ENCODE peak calls at places on chromosomes 6 and 20, in ten cellular contexts. J is PC-9, M is PC-3, S is dorsolateral prefrontal cortex, Z is heart right ventricle, Y is GM12865, R is stomach, O is lower leg skin, K is gastrocnemius medialis, D is cardiac muscle cell. L is an unnamed sample.

GRCh38 chr6:119739776-119740175 is 390.2 kb upstream of the MAN1A1 start:
- DNase-seq in K (no peak), Y (no peak), D (no peak), S (no peak), Z (no peak), O (no peak), M (no peak), J (no peak), R (no peak), L (no peak)

GRCh38 chr20:24535956-24536730 is 66.7 kb downstream of the SYNDIG1 start:
- DNase-seq in K (no peak), R (no peak), Z (no peak), D (no peak), O (no peak), J (no peak), Y (no peak), S (no peak), M (no peak), L (no peak)

GRCh38 chr6:11358904-11359840 is 126.7 kb upstream of the NEDD9 start:
- DNase-seq in Z (no peak), J (no peak), O (no peak), M (no peak), K (no peak), S (no peak), Y (no peak), D (peak), R (no peak), L (no peak)

GRCh38 chr6:23483896-23484295 is 642.1 kb upstream of the NRSN1 start:
- DNase-seq in M (peak), Z (no peak), K (no peak), D (no peak), R (no peak), S (no peak), J (no peak), O (no peak), Y (no peak), L (no peak)

GRCh38 chr20:61520761-61521460 is 268.9 kb downstream of the CDH4 start:
- DNase-seq in D (peak), Y (no peak), S (peak), K (no peak), J (no peak), M (no peak), R (no peak), O (no peak), Z (no peak), L (no peak)

GRCh38 chr20:6122873-6123649 is at the start of gene FERMT1:
- DNase-seq in Y (peak), M (peak), Z (peak), R (peak), K (no peak), D (peak), S (peak), O (no peak), J (peak), L (peak)

GRCh38 chr6:166286831-166287271 is 21.3 kb downstream of the PRR18 start:
- DNase-seq in J (no peak), S (no peak), O (no peak), Y (peak), M (no peak), D (no peak), K (no peak), Z (no peak), R (no peak), L (no peak)

GRCh38 chr6:69343856-69344255 is 453.0 kb downstream of the LMBRD1 start:
- DNase-seq in O (no peak), D (no peak), R (no peak), M (no peak), Z (no peak), J (no peak), K (no peak), S (no peak), Y (no peak), L (no peak)

GRCh38 chr6:26342106-26342999 is 22.6 kb upstream of the BTN3A2 start:
- DNase-seq in S (no peak), O (no peak), J (no peak), R (no peak), Y (peak), K (no peak), Z (no peak), D (no peak), M (peak), L (no peak)

GRCh38 chr6:17863971-17864754 is 123.3 kb downstream of the KIF13A start:
- DNase-seq in K (peak), D (no peak), J (peak), Z (peak), R (no peak), S (peak), Y (no peak), M (peak), O (no peak), L (peak)

GRCh38 chr20:61922411-61922810 is 143.3 kb downstream of the TAF4 start:
- DNase-seq in D (no peak), Y (no peak), M (no peak), J (no peak), R (no peak), O (no peak), S (no peak), K (no peak), Z (no peak), L (no peak)

GRCh38 chr20:56443654-56444540 is 24.5 kb upstream of the RTF2 start:
- DNase-seq in D (peak), K (no peak), R (no peak), J (no peak), M (no peak), Z (peak), O (peak), S (no peak), Y (no peak), L (no peak)

GRCh38 chr20:55461519-55461918 is 543.8 kb downstream of the CBLN4 start:
- DNase-seq in Z (no peak), D (no peak), J (no peak), O (no peak), R (no peak), S (no peak), Y (no peak), K (no peak), M (no peak), L (no peak)

GRCh38 chr6:139027620-139028182 is 844 bp upstream of the ABRACL start:
- DNase-seq in M (no peak), O (peak), S (no peak), D (peak), Z (no peak), J (peak), R (peak), Y (peak), K (no peak), L (no peak)

GRCh38 chr6:68169922-68170321 is 465.2 kb upstream of the ADGRB3 start:
- DNase-seq in Z (no peak), S (no peak), J (no peak), D (no peak), K (no peak), R (no peak), O (no peak), Y (no peak), M (no peak), L (no peak)

GRCh38 chr6:6883011-6883410 is 224.8 kb upstream of the RREB1 start:
- DNase-seq in R (no peak), Z (no peak), K (no peak), M (peak), Y (no peak), D (no peak), O (no peak), S (no peak), J (peak), L (peak)

GRCh38 chr6:36329798-36330291 is 6.8 kb downstream of the BNIP5 start:
- DNase-seq in K (no peak), D (no peak), Y (no peak), Z (no peak), O (no peak), R (no peak), J (no peak), M (no peak), S (no peak), L (no peak)

GRCh38 chr6:43627008-43627825 is 1.8 kb downstream of the GTPBP2 start:
- DNase-seq in D (peak), Z (peak), R (peak), J (peak), S (peak), M (peak), Y (peak), K (peak), O (peak), L (peak)

GRCh38 chr6:46606318-46606717 is 46.3 kb downstream of the CYP39A1 start:
- DNase-seq in O (no peak), Z (no peak), J (no peak), K (no peak), M (peak), R (no peak), Y (no peak), D (no peak), S (no peak), L (no peak)

GRCh38 chr6:142985286-142985685 is 40.3 kb upstream of the HIVEP2 start:
- DNase-seq in J (no peak), D (peak), Z (no peak), K (no peak), R (no peak), S (no peak), Y (no peak), O (no peak), M (no peak), L (no peak)

GRCh38 chr6:137013031-137013430 is 31.7 kb downstream of the IL20RA start:
- DNase-seq in M (peak), Y (no peak), K (no peak), D (no peak), Z (no peak), S (no peak), O (no peak), J (no peak), R (no peak), L (no peak)

GRCh38 chr6:82589509-82590206 is 226.0 kb downstream of the TPBG start:
- DNase-seq in O (no peak), J (peak), Z (no peak), K (no peak), D (peak), Y (peak), R (no peak), S (no peak), M (peak), L (no peak)

GRCh38 chr20:17666491-17666890 is 15.6 kb downstream of the RRBP1 start:
- DNase-seq in S (no peak), M (no peak), Y (no peak), O (no peak), J (no peak), K (no peak), Z (no peak), D (peak), R (no peak), L (no peak)

GRCh38 chr6:166926748-166927147 is 29.6 kb downstream of the RNASET2 start:
- DNase-seq in K (no peak), J (no peak), O (peak), D (no peak), Y (no peak), S (no peak), R (no peak), M (no peak), Z (no peak), L (no peak)

GRCh38 chr6:105401247-105402089 is 1.4 kb downstream of the PREP start:
- DNase-seq in R (no peak), M (no peak), J (no peak), O (no peak), K (no peak), Y (no peak), Z (no peak), D (peak), S (no peak), L (no peak)

GRCh38 chr6:22980446-22980845 is 411.1 kb downstream of the HDGFL1 start:
- DNase-seq in Z (no peak), O (no peak), Y (no peak), J (peak), R (no peak), M (peak), S (no peak), K (no peak), D (peak), L (no peak)

GRCh38 chr20:13838664-13839063 is 53.8 kb downstream of the NDUFAF5 start:
- DNase-seq in Z (no peak), R (no peak), D (no peak), Y (no peak), K (no peak), S (no peak), M (no peak), O (no peak), J (no peak), L (no peak)

GRCh38 chr20:13270211-13270610 is 49.1 kb downstream of the ISM1 start:
- DNase-seq in O (peak), Y (no peak), M (no peak), K (no peak), J (no peak), D (no peak), S (no peak), Z (no peak), R (no peak), L (no peak)

GRCh38 chr6:36808634-36809033 is 30.6 kb downstream of the CPNE5 start:
- DNase-seq in J (no peak), O (no peak), Y (no peak), Z (no peak), M (no peak), D (no peak), K (no peak), S (no peak), R (no peak), L (no peak)

GRCh38 chr6:9554351-9554750 is 860.5 kb downstream of the TFAP2A start:
- DNase-seq in O (no peak), S (no peak), Z (no peak), K (no peak), R (no peak), M (no peak), Y (no peak), J (no peak), D (no peak), L (no peak)

GRCh38 chr6:107495196-107495643 is 5.3 kb downstream of the SOBP start:
- DNase-seq in K (peak), M (no peak), R (no peak), Y (no peak), J (no peak), S (peak), O (no peak), Z (peak), D (peak), L (no peak)

GRCh38 chr6:140077712-140078551 is 703.5 kb upstream of the CITED2 start:
- DNase-seq in R (no peak), J (no peak), K (no peak), Y (no peak), S (no peak), D (no peak), Z (no peak), O (no peak), M (no peak), L (no peak)

GRCh38 chr6:138805431-138805830 is 9.5 kb downstream of the ECT2L start:
- DNase-seq in D (peak), M (no peak), Z (peak), Y (no peak), K (no peak), S (no peak), R (no peak), O (no peak), J (no peak), L (no peak)

GRCh38 chr20:47351643-47352331 is 4.7 kb downstream of the ZMYND8 start:
- DNase-seq in O (no peak), Z (no peak), J (no peak), R (no peak), K (no peak), M (no peak), Y (peak), D (no peak), S (peak), L (peak)

GRCh38 chr6:27135087-27135657 is 112.3 kb upstream of the PRSS16 start:
- DNase-seq in Y (no peak), Z (no peak), M (no peak), K (no peak), O (no peak), D (no peak), R (no peak), J (no peak), S (no peak), L (no peak)

GRCh38 chr6:34610819-34611477 is 54.8 kb upstream of the SPDEF start:
- DNase-seq in M (peak), O (no peak), Y (no peak), Z (no peak), K (no peak), R (peak), S (no peak), J (no peak), D (peak), L (no peak)

GRCh38 chr6:170006524-170007467 is 255.4 kb downstream of the ERMARD start:
- DNase-seq in O (peak), S (no peak), R (no peak), K (no peak), Y (no peak), M (no peak), J (no peak), D (no peak), Z (no peak), L (no peak)
- H3K4me3 ChIP-seq in O (no peak), S (no peak), R (no peak), K (no peak), Y (no peak), M (no peak), J (no peak), D (no peak), Z (no peak), L (no peak)

GRCh38 chr20:34676642-34677373 is at the start of gene PIGU:
- DNase-seq in Z (peak), D (peak), M (peak), K (peak), J (peak), R (peak), O (peak), S (peak), Y (peak), L (peak)
- TF ChIP-seq CTCF in Z (peak), D (no peak), M (no peak), K (no peak), J (no peak), R (peak), O (peak), S (peak), Y (no peak), L (peak)

GRCh38 chr20:44187054-44187762 is at the start of gene JPH2:
- DNase-seq in S (no peak), D (peak), R (peak), Z (peak), K (peak), J (peak), Y (no peak), M (peak), O (peak), L (no peak)

GRCh38 chr20:44186201-44186600 is 787 bp downstream of the JPH2 start:
- DNase-seq in R (no peak), O (no peak), Y (no peak), J (no peak), D (no peak), K (peak), M (no peak), Z (peak), S (no peak), L (no peak)

GRCh38 chr20:44186674-44187053 is 324 bp downstream of the JPH2 start:
- DNase-seq in M (no peak), Z (no peak), D (no peak), S (no peak), K (peak), J (no peak), Y (no peak), O (no peak), R (no peak), L (peak)

GRCh38 chr20:44188752-44189151 is 1.8 kb upstream of the JPH2 start:
- DNase-seq in Z (no peak), S (no peak), J (no peak), D (no peak), O (no peak), Y (no peak), K (peak), M (peak), R (no peak), L (no peak)

DNA sequence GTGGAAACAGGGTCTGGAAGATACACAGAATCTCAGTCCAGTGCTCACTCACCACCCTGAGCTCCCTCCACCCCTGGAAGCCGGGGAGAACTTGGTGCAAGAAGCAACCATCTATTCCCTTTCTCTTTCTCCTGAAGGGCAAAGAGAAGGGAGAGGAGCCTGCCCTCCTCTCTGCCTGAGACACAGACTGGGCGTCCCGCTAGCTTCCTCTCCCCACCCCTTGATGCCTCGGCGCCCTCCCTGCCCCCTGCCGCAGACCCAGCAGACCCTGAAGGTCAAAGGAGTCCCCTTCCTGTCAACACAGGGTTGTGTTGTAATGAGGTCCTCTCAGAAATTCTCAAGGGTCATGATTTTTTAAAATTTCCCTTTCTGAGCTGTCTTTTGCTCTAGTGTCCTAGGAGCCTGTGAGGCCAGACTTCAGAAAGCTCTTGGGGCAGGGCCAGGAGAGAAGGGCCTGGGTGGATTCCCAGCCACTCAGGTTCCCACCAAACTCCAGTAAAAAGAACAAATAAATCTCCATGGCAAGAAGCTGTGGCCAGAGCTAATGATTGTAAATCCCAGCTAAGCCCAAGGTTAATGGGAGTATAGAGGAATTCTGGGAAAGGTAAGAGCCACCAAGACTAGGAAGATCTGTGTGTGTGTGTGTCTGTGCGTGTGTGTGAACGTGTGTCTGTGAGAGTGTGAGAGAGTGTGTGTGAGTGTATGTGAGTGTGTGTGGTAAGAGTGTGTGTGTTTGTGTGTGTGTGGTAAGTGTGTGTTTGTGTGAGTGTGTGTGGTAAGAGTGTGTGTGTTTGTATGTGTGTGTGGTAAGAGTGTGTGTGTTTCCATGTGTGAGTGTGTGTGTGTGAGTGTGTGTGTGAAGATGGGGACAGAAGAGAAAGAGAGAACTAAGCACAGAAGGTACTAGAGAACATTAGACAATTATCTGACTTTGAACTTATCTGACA is 1.0 kb upstream of the JPH2 start:
- DNase-seq in K (peak), R (no peak), O (no peak), S (no peak), Y (peak), D (peak), J (no peak), Z (no peak), M (peak), L (no peak)
- H3K4me3 ChIP-seq in K (peak), R (peak), O (no peak), S (no peak), Y (no peak), D (peak), J (peak), Z (peak), M (peak), L (no peak)

DNA sequence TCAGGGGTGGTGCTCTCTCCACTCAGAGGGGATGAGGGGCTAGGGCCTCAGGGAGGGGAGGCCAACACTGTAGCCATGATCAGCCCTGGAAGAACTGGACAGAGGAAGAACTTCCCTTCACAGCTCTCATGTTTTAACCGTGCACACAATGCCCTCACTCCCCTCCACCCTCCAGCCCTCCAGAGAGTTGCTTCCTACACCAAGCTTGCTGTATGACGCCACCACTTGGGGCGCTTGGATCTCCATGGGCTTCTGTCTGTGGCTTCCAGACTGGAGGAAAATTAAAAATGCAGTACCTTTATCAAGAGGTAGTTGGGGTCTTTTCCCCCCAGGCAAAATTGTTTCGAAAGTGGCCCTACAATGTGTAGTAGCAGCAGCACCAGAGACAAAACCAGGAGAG is 48.4 kb downstream of the ARHGAP40 start:
- DNase-seq in K (no peak), S (no peak), R (no peak), Z (no peak), J (no peak), M (no peak), D (no peak), Y (no peak), O (no peak), L (no peak)
- TF ChIP-seq CTCF in K (no peak), S (no peak), R (no peak), Z (no peak), J (no peak), M (no peak), D (no peak), Y (no peak), O (no peak), L (no peak)

GRCh38 chr20:328596-329324 is 3.4 kb downstream of the SOX12 start:
- DNase-seq in R (no peak), Z (no peak), D (no peak), O (no peak), Y (no peak), M (no peak), K (no peak), J (no peak), S (no peak), L (no peak)
- H3K4me3 ChIP-seq in R (no peak), Z (no peak), D (peak), O (no peak), Y (no peak), M (no peak), K (no peak), J (no peak), S (peak), L (no peak)

L was measured in mucosa of descending colon.